ENCODE peak calls at places on chromosomes 7 and 10, in ten cellular contexts. N is head of caudate nucleus; Z is stimulated activated CD4-positive, alpha-beta T cell treated with anti-CD3 and anti-CD28 coated beads, Interleukin-4, amount 100 ng/mL, for 48 hours; Q is naive thymus-derived CD8-positive, alpha-beta T cell; O is esophagus squamous epithelium; L is activated T-cell treated with anti-CD3 and anti-CD28 coated beads for 1 hour; R is psoas muscle; W is GM12892; I is NCI-H345; X is midbrain. K is an unnamed sample.

GRCh38 chr7:7276151-7276550 is 93.8 kb downstream of the C1GALT1 start:
- DNase-seq in N (no peak), Z (no peak), Q (no peak), O (no peak), L (no peak), R (no peak), W (no peak), I (no peak), X (no peak), K (no peak)

GRCh38 chr10:89237849-89238248 is 13.7 kb downstream of the LIPA start:
- DNase-seq in N (no peak), Z (no peak), Q (no peak), O (no peak), L (no peak), R (no peak), W (no peak), I (no peak), X (no peak), K (no peak)

GRCh38 chr7:66557214-66558200 is 71.2 kb upstream of the KCTD7 start:
- DNase-seq in N (peak), Z (peak), Q (peak), O (no peak), L (peak), R (peak), W (peak), I (peak), X (peak), K (peak)

GRCh38 chr7:15007507-15007906 is 105.0 kb upstream of the DGKB start:
- DNase-seq in N (no peak), Z (no peak), Q (no peak), O (no peak), L (no peak), R (no peak), W (no peak), I (no peak), X (no peak), K (peak)

GRCh38 chr7:714251-714671 is 12.2 kb upstream of the DNAAF5 start:
- DNase-seq in N (no peak), Z (no peak), Q (no peak), O (no peak), L (no peak), R (no peak), W (no peak), I (no peak), X (no peak), K (no peak)

GRCh38 chr7:129943352-129943751 is 9.4 kb downstream of the UBE2H start:
- DNase-seq in N (no peak), Z (no peak), Q (no peak), O (no peak), L (no peak), R (no peak), W (no peak), I (no peak), X (no peak), K (no peak)

GRCh38 chr10:3961082-3961481 is 176.1 kb upstream of the KLF6 start:
- DNase-seq in N (no peak), Z (no peak), Q (peak), O (no peak), L (no peak), R (no peak), W (no peak), I (no peak), X (no peak), K (no peak)

GRCh38 chr10:104076743-104077160 is 8.9 kb downstream of the COL17A1 start:
- DNase-seq in N (peak), Z (no peak), Q (no peak), O (no peak), L (no peak), R (no peak), W (no peak), I (peak), X (peak), K (peak)

GRCh38 chr7:77223261-77223660 is 23.6 kb upstream of the FGL2 start:
- DNase-seq in N (no peak), Z (no peak), Q (no peak), O (no peak), L (no peak), R (no peak), W (no peak), I (no peak), X (no peak), K (no peak)

GRCh38 chr7:78176186-78176585 is 377.6 kb downstream of the PHTF2 start:
- DNase-seq in N (no peak), Z (no peak), Q (no peak), O (no peak), L (no peak), R (no peak), W (no peak), I (no peak), X (peak), K (peak)

GRCh38 chr10:86968271-86968993 is at the start of gene ADIRF:
- DNase-seq in N (peak), Z (no peak), Q (no peak), O (no peak), L (no peak), R (peak), W (no peak), I (no peak), X (no peak), K (no peak)

GRCh38 chr7:127619681-127620405 is 1.9 kb upstream of the PAX4 start:
- DNase-seq in N (no peak), Z (no peak), Q (no peak), O (no peak), L (no peak), R (no peak), W (no peak), I (no peak), X (no peak), K (no peak)

GRCh38 chr10:23525406-23525805 is 86.5 kb downstream of the OTUD1 start:
- DNase-seq in N (peak), Z (no peak), Q (no peak), O (no peak), L (no peak), R (no peak), W (no peak), I (no peak), X (peak), K (peak)

GRCh38 chr10:132420469-132421376 is 23.7 kb downstream of the PWWP2B start:
- DNase-seq in N (no peak), Z (no peak), Q (no peak), O (no peak), L (no peak), R (no peak), W (no peak), I (no peak), X (no peak), K (no peak)

GRCh38 chr7:87767827-87768226 is 108.3 kb downstream of the SLC25A40 start:
- DNase-seq in N (no peak), Z (no peak), Q (no peak), O (no peak), L (no peak), R (no peak), W (no peak), I (no peak), X (no peak), K (no peak)

GRCh38 chr10:67043041-67043440 is 117.2 kb downstream of the LRRTM3 start:
- DNase-seq in N (no peak), Z (no peak), Q (no peak), O (no peak), L (no peak), R (no peak), W (no peak), I (no peak), X (no peak), K (no peak)

GRCh38 chr10:28411136-28411460 is 108.2 kb upstream of the MPP7 start:
- DNase-seq in N (no peak), Z (no peak), Q (no peak), O (no peak), L (no peak), R (no peak), W (no peak), I (no peak), X (no peak), K (no peak)

GRCh38 chr10:79268100-79268670 is 79.1 kb upstream of the PPIF start:
- DNase-seq in N (no peak), Z (no peak), Q (no peak), O (no peak), L (no peak), R (no peak), W (no peak), I (no peak), X (no peak), K (no peak)

GRCh38 chr10:34523017-34523767 is 291.9 kb downstream of the PARD3 start:
- DNase-seq in N (no peak), Z (no peak), Q (no peak), O (no peak), L (no peak), R (no peak), W (no peak), I (no peak), X (no peak), K (no peak)

GRCh38 chr10:116654816-116655215 is 34.1 kb downstream of the PNLIPRP2 start:
- DNase-seq in N (no peak), Z (no peak), Q (no peak), O (no peak), L (no peak), R (no peak), W (no peak), I (no peak), X (no peak), K (no peak)

GRCh38 chr7:102044641-102044983 is 227.2 kb downstream of the CUX1 start:
- DNase-seq in N (no peak), Z (no peak), Q (no peak), O (no peak), L (no peak), R (no peak), W (no peak), I (no peak), X (no peak), K (no peak)

GRCh38 chr7:154587812-154588211 is 415.1 kb downstream of the PAXIP1 start:
- DNase-seq in N (no peak), Z (no peak), Q (no peak), O (no peak), L (no peak), R (no peak), W (no peak), I (peak), X (no peak), K (no peak)

GRCh38 chr10:98170249-98171117 is 36.0 kb downstream of the R3HCC1L start:
- DNase-seq in N (peak), Z (no peak), Q (peak), O (no peak), L (no peak), R (no peak), W (no peak), I (no peak), X (peak), K (peak)

GRCh38 chr10:69646688-69647060 is 16.6 kb downstream of the FAM241B start:
- DNase-seq in N (no peak), Z (no peak), Q (no peak), O (no peak), L (no peak), R (no peak), W (no peak), I (no peak), X (no peak), K (no peak)

GRCh38 chr7:22109761-22110160 is 164.1 kb upstream of the CDCA7L start:
- DNase-seq in N (peak), Z (peak), Q (no peak), O (no peak), L (no peak), R (peak), W (no peak), I (peak), X (peak), K (peak)

GRCh38 chr7:135620980-135621850 is 41.1 kb upstream of the STMP1 start:
- DNase-seq in N (peak), Z (no peak), Q (peak), O (no peak), L (no peak), R (no peak), W (no peak), I (peak), X (peak), K (peak)

GRCh38 chr10:32971536-32972091 is 13.6 kb upstream of the ITGB1 start:
- DNase-seq in N (no peak), Z (no peak), Q (no peak), O (no peak), L (no peak), R (no peak), W (no peak), I (peak), X (no peak), K (peak)

GRCh38 chr7:43116451-43116850 is 4.0 kb downstream of the HECW1 start:
- DNase-seq in N (no peak), Z (no peak), Q (no peak), O (no peak), L (no peak), R (no peak), W (no peak), I (no peak), X (no peak), K (no peak)

GRCh38 chr10:35885076-35885475 is 243.0 kb upstream of the FZD8 start:
- DNase-seq in N (no peak), Z (no peak), Q (no peak), O (no peak), L (no peak), R (no peak), W (no peak), I (no peak), X (no peak), K (no peak)

GRCh38 chr7:17546206-17546998 is 247.9 kb downstream of the AHR start:
- DNase-seq in N (no peak), Z (no peak), Q (no peak), O (no peak), L (no peak), R (no peak), W (no peak), I (no peak), X (peak), K (no peak)